ENCODE peak calls at places on chromosome 18, in nine cellular contexts. R is cardiac muscle cell, F is foreskin fibroblast, I is GM20000, P is choroid plexus epithelial cell, E is ovary, M is cardiac fibroblast, U is neural crest cell, B is foreskin keratinocyte. X is an unnamed sample.

GRCh38 chr18:63850010-63850409 is 37.5 kb upstream of the SERPINB2 start:
- DNase-seq in R (peak; percentile 34), F (peak; percentile 61), I (peak; percentile 17), P (peak; percentile 51), E (no peak), M (peak; percentile 39), U (peak; percentile 35), B (peak; percentile 60), X (no peak)

GRCh38 chr18:64037812-64038414 is 68.0 kb downstream of the SERPINB8 start:
- DNase-seq in R (peak; percentile 30), F (no peak), I (peak; percentile 70), P (peak; percentile 59), E (no peak), M (peak; percentile 24), U (no peak), B (peak; percentile 13), X (no peak)

GRCh38 chr18:8835556-8835955 is 130.2 kb downstream of the MTCL1 start:
- DNase-seq in R (peak; percentile 86), F (peak; percentile 69), I (no peak), P (no peak), E (no peak), M (peak; percentile 88), U (no peak), B (no peak), X (no peak)

GRCh38 chr18:43932140-43932539 is 654.9 kb upstream of the SYT4 start:
- DNase-seq in R (no peak), F (no peak), I (no peak), P (peak; percentile 4), E (no peak), M (no peak), U (no peak), B (no peak), X (no peak)

GRCh38 chr18:79485788-79486355 is 90.1 kb downstream of the NFATC1 start:
- DNase-seq in R (peak; percentile 88), F (peak; percentile 83), I (no peak), P (peak; percentile 89), E (peak; percentile 29), M (peak; percentile 88), U (no peak), B (no peak), X (peak; percentile 5)

GRCh38 chr18:55768255-55768654 is 180.3 kb upstream of the TCF4 start:
- DNase-seq in R (no peak), F (no peak), I (no peak), P (no peak), E (no peak), M (peak; percentile 19), U (no peak), B (no peak), X (no peak)

GRCh38 chr18:77108001-77108692 is 24.4 kb downstream of the MBP start:
- DNase-seq in R (peak; percentile 90), F (peak; percentile 92), I (no peak), P (peak; percentile 93), E (peak; percentile 65), M (peak; percentile 90), U (no peak), B (no peak), X (no peak)

GRCh38 chr18:70234667-70235459 is 29.4 kb upstream of the RTTN start:
- DNase-seq in R (peak; percentile 85), F (peak; percentile 19), I (no peak), P (peak; percentile 22), E (no peak), M (peak; percentile 27), U (no peak), B (no peak), X (no peak)

GRCh38 chr18:58447342-58448190 is 181.3 kb downstream of the ALPK2 start:
- DNase-seq in R (peak; percentile 19), F (peak; percentile 34), I (no peak), P (peak; percentile 27), E (no peak), M (no peak), U (no peak), B (no peak), X (no peak)

GRCh38 chr18:80159713-80160636 is 50.9 kb downstream of the ADNP2 start:
- DNase-seq in R (peak; percentile 53), F (no peak), I (peak; percentile 81), P (peak; percentile 17), E (peak; percentile 53), M (peak; percentile 46), U (no peak), B (no peak), X (no peak)

GRCh38 chr18:8608795-8609673 is at the start of gene RAB12:
- DNase-seq in R (peak; percentile 92), F (peak; percentile 85), I (peak; percentile 94), P (peak; percentile 86), E (peak; percentile 90), M (peak; percentile 92), U (peak; percentile 78), B (peak; percentile 43), X (peak; percentile 86)

GRCh38 chr18:43079422-43079821 is 36.1 kb downstream of the RIT2 start:
- DNase-seq in R (no peak), F (no peak), I (no peak), P (no peak), E (no peak), M (no peak), U (no peak), B (no peak), X (no peak)

GRCh38 chr18:78918707-78919106 is 60.9 kb upstream of the SALL3 start:
- DNase-seq in R (no peak), F (no peak), I (no peak), P (no peak), E (no peak), M (no peak), U (no peak), B (no peak), X (no peak)

GRCh38 chr18:10745232-10745631 is 219.4 kb downstream of the NAPG start:
- DNase-seq in R (no peak), F (no peak), I (no peak), P (no peak), E (no peak), M (no peak), U (no peak), B (no peak), X (no peak)

GRCh38 chr18:79664525-79665125 is 15.0 kb upstream of the CTDP1 start:
- DNase-seq in R (peak; percentile 41), F (peak; percentile 22), I (no peak), P (peak; percentile 53), E (no peak), M (peak; percentile 38), U (no peak), B (peak; percentile 86), X (no peak)

GRCh38 chr18:11488175-11488574 is 121.2 kb upstream of the SLC35G4 start:
- DNase-seq in R (peak; percentile 58), F (no peak), I (no peak), P (peak; percentile 89), E (no peak), M (peak; percentile 50), U (no peak), B (peak; percentile 84), X (peak; percentile 65)

GRCh38 chr18:7459851-7460774 is 107.0 kb upstream of the PTPRM start:
- DNase-seq in R (peak; percentile 11), F (no peak), I (no peak), P (peak; percentile 26), E (peak; percentile 16), M (peak; percentile 3), U (no peak), B (no peak), X (no peak)

GRCh38 chr18:62977512-62977911 is 262.2 kb downstream of the PHLPP1 start:
- DNase-seq in R (no peak), F (peak; percentile 3), I (no peak), P (peak; percentile 29), E (no peak), M (no peak), U (no peak), B (no peak), X (no peak)

GRCh38 chr18:58867281-58867961 is 2.7 kb downstream of the ZNF532 start:
- DNase-seq in R (no peak), F (no peak), I (no peak), P (peak; percentile 57), E (no peak), M (no peak), U (no peak), B (peak; percentile 97), X (no peak)

GRCh38 chr18:48605408-48605845 is 66.6 kb downstream of the CTIF start:
- DNase-seq in R (peak; percentile 36), F (no peak), I (peak; percentile 57), P (peak; percentile 74), E (no peak), M (no peak), U (no peak), B (no peak), X (no peak)
- TF ChIP-seq CTCF in R (peak; percentile 37), F (peak; percentile 12), I (peak; percentile 56), P (peak; percentile 72), E (no peak), M (peak; percentile 20), U (peak; percentile 37), B (peak; percentile 67), X (peak; percentile 27)

DNA sequence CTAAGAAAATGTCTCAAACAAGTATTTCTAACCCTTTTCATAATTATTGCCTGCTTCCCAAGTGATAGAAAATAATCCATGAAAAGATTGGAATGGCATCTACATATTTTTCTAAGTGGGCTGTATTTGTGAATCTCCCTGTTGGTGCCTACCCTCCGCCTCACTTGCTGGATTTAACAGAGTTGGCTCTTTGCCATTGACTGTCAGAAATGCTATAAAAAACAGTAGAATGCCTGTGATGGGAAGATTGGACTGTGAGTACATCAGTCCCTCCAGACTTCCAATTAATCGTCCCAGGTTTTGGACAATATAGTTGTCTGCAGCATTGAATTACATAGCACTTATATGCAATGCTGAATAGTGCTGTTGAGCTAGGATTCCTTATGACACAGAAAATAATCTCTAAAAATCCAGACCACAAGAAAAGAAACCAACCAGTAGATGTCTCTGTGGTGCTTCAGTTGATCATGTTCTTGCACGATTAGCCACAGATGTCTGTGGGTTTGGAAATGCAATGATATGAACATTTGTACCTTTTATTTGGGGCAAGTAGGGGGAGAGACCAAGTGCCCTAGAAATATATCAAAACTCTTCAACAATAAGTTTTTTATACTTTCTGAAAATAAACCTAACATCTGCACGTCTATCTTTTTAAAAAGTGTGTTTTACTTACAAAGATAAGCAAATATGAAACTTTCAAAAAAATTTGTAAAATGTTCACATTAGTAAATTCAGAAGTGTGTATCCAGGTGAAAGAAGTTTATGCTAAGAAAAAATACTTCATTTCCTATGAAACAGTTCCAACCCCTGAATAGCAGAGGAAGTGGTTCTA is 88.5 kb downstream of the DYNAP start:
- DNase-seq in R (peak; percentile 90), F (peak; percentile 72), I (peak; percentile 15), P (peak; percentile 94), E (no peak), M (peak; percentile 89), U (no peak), B (peak; percentile 69), X (no peak)
- TF ChIP-seq CTCF in R (peak; percentile 57), F (peak; percentile 45), I (peak; percentile 1), P (peak; percentile 67), E (no peak), M (peak; percentile 56), U (peak; percentile 72), B (peak; percentile 87), X (peak; percentile 82)

GRCh38 chr18:38619129-38619528 is 1053.5 kb upstream of the CELF4 start:
- DNase-seq in R (no peak), F (no peak), I (no peak), P (peak; percentile 2), E (no peak), M (no peak), U (no peak), B (no peak), X (no peak)
- TF ChIP-seq CTCF in R (no peak), F (no peak), I (no peak), P (no peak), E (no peak), M (no peak), U (no peak), B (no peak), X (no peak)

GRCh38 chr18:51197661-51198424 is at the start of gene MEX3C:
- DNase-seq in R (peak; percentile 100), F (peak; percentile 98), I (peak; percentile 95), P (peak; percentile 99), E (peak; percentile 99), M (peak; percentile 100), U (peak; percentile 97), B (peak; percentile 99), X (peak; percentile 97)
- TF ChIP-seq CTCF in R (peak; percentile 34), F (peak; percentile 22), I (no peak), P (peak; percentile 37), E (peak; percentile 26), M (no peak), U (peak; percentile 50), B (peak; percentile 45), X (peak; percentile 26)